ENCODE peak calls at places on chromosomes 3 and 15, in nine cellular contexts. One of them, this sample, is unnamed.

GRCh38 chr15:58065011-58065444 is 483 bp downstream of the ALDH1A2 start:
- DNase-seq in WERI-Rb-1: no peak
- DNase-seq in caudate nucleus: no peak
- DNase-seq in AG20443: no peak
- DNase-seq in AG08395: no peak
- DNase-seq in GDM1: no peak
- DNase-seq in EL: no peak
- DNase-seq in neural crest cell: peak
- DNase-seq in M059J: no peak
- DNase-seq in this sample: peak

GRCh38 chr3:147324356-147324755 is 82.0 kb downstream of the ZIC4 start:
- DNase-seq in EL: no peak
- DNase-seq in caudate nucleus: no peak
- DNase-seq in GDM1: no peak
- DNase-seq in neural crest cell: no peak
- DNase-seq in AG08395: no peak
- DNase-seq in M059J: no peak
- DNase-seq in AG20443: no peak
- DNase-seq in WERI-Rb-1: no peak
- DNase-seq in this sample: no peak

GRCh38 chr15:93384886-93385285 is 295.9 kb upstream of the RGMA start:
- DNase-seq in WERI-Rb-1: no peak
- DNase-seq in EL: no peak
- DNase-seq in M059J: no peak
- DNase-seq in neural crest cell: no peak
- DNase-seq in GDM1: no peak
- DNase-seq in AG20443: no peak
- DNase-seq in AG08395: no peak
- DNase-seq in caudate nucleus: no peak
- DNase-seq in this sample: no peak

GRCh38 chr3:135539854-135540253 is 425.7 kb upstream of the PPP2R3A start:
- DNase-seq in caudate nucleus: no peak
- DNase-seq in AG20443: no peak
- DNase-seq in M059J: no peak
- DNase-seq in EL: no peak
- DNase-seq in WERI-Rb-1: no peak
- DNase-seq in neural crest cell: no peak
- DNase-seq in GDM1: no peak
- DNase-seq in AG08395: no peak
- DNase-seq in this sample: no peak

GRCh38 chr15:56760186-56760585 is 26.9 kb upstream of the ZNF280D start:
- DNase-seq in AG08395: peak
- DNase-seq in GDM1: no peak
- DNase-seq in neural crest cell: no peak
- DNase-seq in caudate nucleus: no peak
- DNase-seq in WERI-Rb-1: no peak
- DNase-seq in AG20443: no peak
- DNase-seq in EL: peak
- DNase-seq in M059J: peak
- DNase-seq in this sample: no peak

GRCh38 chr3:55000946-55001345 is 73.1 kb upstream of the LRTM1 start:
- DNase-seq in GDM1: no peak
- DNase-seq in caudate nucleus: no peak
- DNase-seq in AG08395: no peak
- DNase-seq in M059J: no peak
- DNase-seq in neural crest cell: no peak
- DNase-seq in EL: no peak
- DNase-seq in AG20443: no peak
- DNase-seq in WERI-Rb-1: no peak
- DNase-seq in this sample: no peak

GRCh38 chr3:170757038-170757437 is 113.0 kb downstream of the RPL22L1 start:
- DNase-seq in AG08395: no peak
- DNase-seq in AG20443: no peak
- DNase-seq in GDM1: no peak
- DNase-seq in caudate nucleus: no peak
- DNase-seq in neural crest cell: no peak
- DNase-seq in M059J: no peak
- DNase-seq in WERI-Rb-1: no peak
- DNase-seq in EL: no peak
- DNase-seq in this sample: no peak

GRCh38 chr3:64104006-64104405 is 80.7 kb upstream of the PSMD6 start:
- DNase-seq in GDM1: no peak
- DNase-seq in EL: no peak
- DNase-seq in WERI-Rb-1: peak
- DNase-seq in AG08395: no peak
- DNase-seq in neural crest cell: no peak
- DNase-seq in AG20443: no peak
- DNase-seq in M059J: no peak
- DNase-seq in caudate nucleus: no peak
- DNase-seq in this sample: no peak

GRCh38 chr15:72285927-72286516 is 13.7 kb upstream of the PARP6 start:
- DNase-seq in AG08395: peak
- DNase-seq in EL: peak
- DNase-seq in neural crest cell: no peak
- DNase-seq in WERI-Rb-1: peak
- DNase-seq in caudate nucleus: no peak
- DNase-seq in AG20443: peak
- DNase-seq in GDM1: peak
- DNase-seq in M059J: peak
- DNase-seq in this sample: peak

GRCh38 chr15:78149805-78150751 is 916 bp downstream of the IDH3A start:
- DNase-seq in M059J: peak
- DNase-seq in AG08395: no peak
- DNase-seq in GDM1: no peak
- DNase-seq in neural crest cell: no peak
- DNase-seq in AG20443: no peak
- DNase-seq in caudate nucleus: no peak
- DNase-seq in EL: peak
- DNase-seq in WERI-Rb-1: peak
- DNase-seq in this sample: no peak

GRCh38 chr3:187889601-187890404 is 144.5 kb upstream of the BCL6 start:
- DNase-seq in WERI-Rb-1: no peak
- DNase-seq in EL: no peak
- DNase-seq in caudate nucleus: no peak
- DNase-seq in AG20443: peak
- DNase-seq in neural crest cell: no peak
- DNase-seq in GDM1: no peak
- DNase-seq in AG08395: no peak
- DNase-seq in M059J: no peak
- DNase-seq in this sample: peak

This sample was measured in right lobe of liver.